ENCODE peak calls at places on chromosome 16, in four cellular contexts. S is IMR-90, L is H9, H is mesenchymal stem cell. J is an unnamed sample.
A peak's percentile ranks its signal among the peaks of the same experiment; 100 is the strongest.

GRCh38 chr16:49876716-49877129 is 20.8 kb upstream of the ZNF423 start:
- DNase-seq in S (no peak), L (peak; percentile 91), H (peak; percentile 38), J (peak; percentile 79)

GRCh38 chr16:70788668-70789161 is 12.2 kb downstream of the VAC14 start:
- DNase-seq in S (peak; percentile 49), L (no peak), H (no peak), J (no peak)

GRCh38 chr16:65414284-65414984 is 292.6 kb upstream of the CDH11 start:
- DNase-seq in S (peak; percentile 87), L (no peak), H (peak; percentile 83), J (no peak)

GRCh38 chr16:85253127-85253941 is 141.1 kb upstream of the CIBAR2 start:
- DNase-seq in S (peak; percentile 29), L (peak; percentile 82), H (peak; percentile 52), J (peak; percentile 63)

GRCh38 chr16:13083687-13084086 is 182.3 kb downstream of the SHISA9 start:
- DNase-seq in S (no peak), L (no peak), H (no peak), J (no peak)

GRCh38 chr16:49580751-49581303 is 207.2 kb downstream of the C16orf78 start:
- DNase-seq in S (peak; percentile 10), L (no peak), H (no peak), J (no peak)

GRCh38 chr16:87145181-87146176 is 171.7 kb downstream of the C16orf95 start:
- DNase-seq in S (peak; percentile 46), L (no peak), H (peak; percentile 72), J (no peak)

GRCh38 chr16:85171809-85172464 is 59.7 kb upstream of the CIBAR2 start:
- DNase-seq in S (no peak), L (no peak), H (no peak), J (no peak)

GRCh38 chr16:63361032-63361624 is 1324.9 kb upstream of the CDH8 start:
- DNase-seq in S (peak; percentile 66), L (no peak), H (peak; percentile 68), J (peak; percentile 44)

GRCh38 chr16:90046971-90047713 is 27.9 kb upstream of the DBNDD1 start:
- DNase-seq in S (peak; percentile 58), L (peak; percentile 55), H (peak; percentile 41), J (no peak)

GRCh38 chr16:85104821-85105391 is 7.4 kb downstream of the CIBAR2 start:
- DNase-seq in S (no peak), L (no peak), H (no peak), J (no peak)

GRCh38 chr16:59783191-59783590 is 1049.1 kb upstream of the GOT2 start:
- DNase-seq in S (peak; percentile 7), L (no peak), H (no peak), J (no peak)

GRCh38 chr16:89052824-89053724 is 40.6 kb upstream of the ACSF3 start:
- DNase-seq in S (peak; percentile 2), L (no peak), H (no peak), J (no peak)

GRCh38 chr16:89921699-89922476 is 1.3 kb upstream of the TUBB3 start:
- DNase-seq in S (peak; percentile 94), L (peak; percentile 86), H (peak; percentile 97), J (peak; percentile 36)

GRCh38 chr16:84369938-84370627 is 1.7 kb downstream of the ATP2C2 start:
- DNase-seq in S (no peak), L (no peak), H (no peak), J (no peak)

GRCh38 chr16:59634951-59635350 is 900.8 kb upstream of the GOT2 start:
- DNase-seq in S (peak; percentile 22), L (no peak), H (peak; percentile 25), J (no peak)

GRCh38 chr16:87297918-87298631 is 19.1 kb downstream of the C16orf95 start:
- DNase-seq in S (peak; percentile 10), L (peak; percentile 70), H (peak; percentile 43), J (peak; percentile 63)

GRCh38 chr16:1443980-1444729 is at the start of gene CCDC154:
- DNase-seq in S (no peak), L (no peak), H (no peak), J (no peak)

GRCh38 chr16:58507963-58508670 is 7.2 kb upstream of the SETD6 start:
- DNase-seq in S (no peak), L (no peak), H (no peak), J (no peak)

GRCh38 chr16:73046484-73047214 is 1.3 kb downstream of the ZFHX3 start:
- DNase-seq in S (no peak), L (no peak), H (no peak), J (no peak)

GRCh38 chr16:46857261-46857962 is 26.4 kb upstream of the C16orf87 start:
- DNase-seq in S (peak; percentile 82), L (no peak), H (peak; percentile 76), J (no peak)

GRCh38 chr16:57619133-57619605 is 9.3 kb upstream of the ADGRG1 start:
- DNase-seq in S (no peak), L (no peak), H (no peak), J (no peak)

GRCh38 chr16:56662357-56663354 is 4.9 kb downstream of the MT1F start:
- DNase-seq in S (no peak), L (peak; percentile 39), H (no peak), J (no peak)

GRCh38 chr16:13332713-13333255 is 431.4 kb downstream of the SHISA9 start:
- DNase-seq in S (no peak), L (peak; percentile 73), H (no peak), J (no peak)

GRCh38 chr16:21263640-21264211 is 14.4 kb downstream of the CRYM start:
- DNase-seq in S (peak; percentile 18), L (no peak), H (no peak), J (no peak)

GRCh38 chr16:6032438-6032837 is 934.8 kb upstream of the EEF2KMT start:
- DNase-seq in S (no peak), L (no peak), H (no peak), J (no peak)

GRCh38 chr16:2468142-2468724 is 2.9 kb upstream of the NTN3 start:
- DNase-seq in S (peak; percentile 11), L (no peak), H (peak; percentile 55), J (no peak)

GRCh38 chr16:19093631-19094541 is 19.9 kb upstream of the ITPRIPL2 start:
- DNase-seq in S (no peak), L (no peak), H (no peak), J (no peak)
- H2AK5ac ChIP-seq in S (peak overlapping the region; percentile 19), L (no peak overlapping the region), H (no peak overlapping the region), J (no peak overlapping the region)

GRCh38 chr16:30555848-30556473 is 2.2 kb downstream of the ZNF764 start:
- DNase-seq in S (no peak), L (no peak), H (no peak), J (no peak)
- H2AK5ac ChIP-seq in S (no peak overlapping the region), L (no peak overlapping the region), H (no peak overlapping the region), J (no peak overlapping the region)

GRCh38 chr16:67846320-67847063 is at the start of gene NUTF2:
- DNase-seq in S (peak; percentile 85), L (peak; percentile 99), H (peak; percentile 96), J (peak; percentile 99)
- H2AK5ac ChIP-seq in S (peak within 1 kb of the TSS; percentile 83), L (no peak within 1 kb of the TSS), H (peak within 1 kb of the TSS; percentile 62), J (peak within 1 kb of the TSS; percentile 73)

GRCh38 chr16:61150351-61150750 is 885.9 kb downstream of the CDH8 start:
- DNase-seq in S (no peak), L (no peak), H (no peak), J (no peak)

GRCh38 chr16:61149709-61150108 is 886.5 kb downstream of the CDH8 start:
- DNase-seq in S (no peak), L (no peak), H (no peak), J (no peak)

GRCh38 chr16:61146429-61146828 is 889.8 kb downstream of the CDH8 start:
- DNase-seq in S (no peak), L (no peak), H (no peak), J (no peak)

DNA sequence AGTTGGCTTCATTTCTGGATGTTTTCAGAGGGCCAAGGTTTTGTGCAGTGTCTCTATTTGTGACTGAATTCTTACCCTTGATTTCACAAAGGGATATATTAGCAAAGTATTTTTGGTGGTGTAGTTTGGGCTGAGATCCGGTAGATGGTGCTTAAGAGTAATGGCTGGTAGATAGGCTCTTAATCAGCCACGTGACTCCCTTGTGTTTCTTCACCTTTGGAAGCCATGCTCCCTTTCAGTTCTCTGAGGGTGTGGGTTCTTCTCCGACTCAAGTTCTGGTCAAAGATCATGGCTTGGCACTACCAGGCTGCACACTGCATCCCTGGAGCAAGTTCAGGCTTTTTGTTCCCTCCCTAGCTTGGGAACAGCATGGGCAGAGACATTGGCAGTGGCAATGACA is 887.3 kb downstream of the CDH8 start:
- DNase-seq in S (no peak), L (no peak), H (no peak), J (no peak)
- H2AK5ac ChIP-seq in S (no peak overlapping the region), L (no peak overlapping the region), H (no peak overlapping the region), J (peak overlapping the region; percentile 49)

GRCh38 chr16:11681526-11681925 is 13.3 kb downstream of the SNN start:
- DNase-seq in S (no peak), L (no peak), H (no peak), J (no peak)
- H2AK5ac ChIP-seq in S (no peak overlapping the region), L (no peak overlapping the region), H (peak overlapping the region; percentile 52), J (no peak overlapping the region)

J was measured in neuronal stem cell.